ENCODE peak calls at places on chromosomes 12 and 14, in eight cellular contexts. One of them, this sample, is unnamed.

GRCh38 chr14:82710257-82710841 is 1176.7 kb upstream of the SEL1L start:
- DNase-seq in caudate nucleus: peak
- DNase-seq in small intestine: peak
- DNase-seq in activated T-cell treated with anti-CD3 and anti-CD28 coated beads for 24 hours: peak
- DNase-seq in heart left ventricle: no peak
- DNase-seq in HEK293T: peak
- DNase-seq in effector CD4-positive, alpha-beta T cell: no peak
- DNase-seq in neural crest cell: peak
- DNase-seq in this sample: peak

GRCh38 chr12:31728289-31728916 is 418 bp downstream of the AMN1 start:
- DNase-seq in caudate nucleus: peak
- DNase-seq in small intestine: peak
- DNase-seq in activated T-cell treated with anti-CD3 and anti-CD28 coated beads for 24 hours: no peak
- DNase-seq in heart left ventricle: peak
- DNase-seq in HEK293T: peak
- DNase-seq in effector CD4-positive, alpha-beta T cell: no peak
- DNase-seq in neural crest cell: no peak
- DNase-seq in this sample: peak

GRCh38 chr12:53994691-53995310 is 5.2 kb upstream of the HOXC9 start:
- DNase-seq in caudate nucleus: no peak
- DNase-seq in small intestine: no peak
- DNase-seq in activated T-cell treated with anti-CD3 and anti-CD28 coated beads for 24 hours: no peak
- DNase-seq in heart left ventricle: no peak
- DNase-seq in HEK293T: no peak
- DNase-seq in effector CD4-positive, alpha-beta T cell: no peak
- DNase-seq in neural crest cell: no peak
- DNase-seq in this sample: no peak

GRCh38 chr14:64045091-64045490 is 192.3 kb downstream of the SYNE2 start:
- DNase-seq in caudate nucleus: no peak
- DNase-seq in small intestine: no peak
- DNase-seq in activated T-cell treated with anti-CD3 and anti-CD28 coated beads for 24 hours: no peak
- DNase-seq in heart left ventricle: no peak
- DNase-seq in HEK293T: no peak
- DNase-seq in effector CD4-positive, alpha-beta T cell: no peak
- DNase-seq in neural crest cell: no peak
- DNase-seq in this sample: no peak

GRCh38 chr12:62098131-62098530 is 162.1 kb upstream of the USP15 start:
- DNase-seq in caudate nucleus: no peak
- DNase-seq in small intestine: no peak
- DNase-seq in activated T-cell treated with anti-CD3 and anti-CD28 coated beads for 24 hours: no peak
- DNase-seq in heart left ventricle: no peak
- DNase-seq in HEK293T: no peak
- DNase-seq in effector CD4-positive, alpha-beta T cell: no peak
- DNase-seq in neural crest cell: no peak
- DNase-seq in this sample: no peak

GRCh38 chr14:51545396-51545795 is 106.3 kb upstream of the FRMD6 start:
- DNase-seq in caudate nucleus: no peak
- DNase-seq in small intestine: no peak
- DNase-seq in activated T-cell treated with anti-CD3 and anti-CD28 coated beads for 24 hours: no peak
- DNase-seq in heart left ventricle: no peak
- DNase-seq in HEK293T: no peak
- DNase-seq in effector CD4-positive, alpha-beta T cell: no peak
- DNase-seq in neural crest cell: no peak
- DNase-seq in this sample: no peak

GRCh38 chr14:93331375-93332031 is 1.3 kb downstream of the BTBD7 start:
- DNase-seq in caudate nucleus: no peak
- DNase-seq in small intestine: peak
- DNase-seq in activated T-cell treated with anti-CD3 and anti-CD28 coated beads for 24 hours: no peak
- DNase-seq in heart left ventricle: peak
- DNase-seq in HEK293T: no peak
- DNase-seq in effector CD4-positive, alpha-beta T cell: no peak
- DNase-seq in neural crest cell: no peak
- DNase-seq in this sample: no peak

GRCh38 chr12:34604631-34605509 is 582.6 kb downstream of the ALG10 start:
- DNase-seq in caudate nucleus: no peak
- DNase-seq in small intestine: no peak
- DNase-seq in activated T-cell treated with anti-CD3 and anti-CD28 coated beads for 24 hours: no peak
- DNase-seq in heart left ventricle: no peak
- DNase-seq in HEK293T: peak
- DNase-seq in effector CD4-positive, alpha-beta T cell: no peak
- DNase-seq in neural crest cell: no peak
- DNase-seq in this sample: no peak

GRCh38 chr14:61077946-61078738 is 97.1 kb downstream of the SLC38A6 start:
- DNase-seq in caudate nucleus: no peak
- DNase-seq in small intestine: no peak
- DNase-seq in activated T-cell treated with anti-CD3 and anti-CD28 coated beads for 24 hours: no peak
- DNase-seq in heart left ventricle: no peak
- DNase-seq in HEK293T: no peak
- DNase-seq in effector CD4-positive, alpha-beta T cell: no peak
- DNase-seq in neural crest cell: no peak
- DNase-seq in this sample: no peak

GRCh38 chr12:12624479-12625120 is 12.9 kb downstream of the CREBL2 start:
- DNase-seq in caudate nucleus: no peak
- DNase-seq in small intestine: peak
- DNase-seq in activated T-cell treated with anti-CD3 and anti-CD28 coated beads for 24 hours: no peak
- DNase-seq in heart left ventricle: no peak
- DNase-seq in HEK293T: no peak
- DNase-seq in effector CD4-positive, alpha-beta T cell: no peak
- DNase-seq in neural crest cell: no peak
- DNase-seq in this sample: no peak